ENCODE peak calls at places on chromosomes 4 and X, in nine cellular contexts. N, V, F, U, J, C, I, O and L are unnamed samples.

GRCh38 chr4:68176500-68176899 is 46.8 kb upstream of the TMPRSS11F start:
- DNase-seq in N (no peak), V (no peak), F (no peak), U (no peak), J (no peak), C (no peak), I (no peak), O (no peak), L (no peak)

GRCh38 chr4:88953400-88953799 is 103.6 kb downstream of the FAM13A start:
- DNase-seq in N (peak), V (no peak), F (no peak), U (no peak), J (no peak), C (no peak), I (no peak), O (no peak), L (no peak)

GRCh38 chr4:165879581-165879980 is 6.5 kb downstream of the TLL1 start:
- DNase-seq in N (no peak), V (no peak), F (no peak), U (no peak), J (no peak), C (no peak), I (no peak), O (no peak), L (no peak)

GRCh38 chr4:141459020-141459419 is 177.4 kb upstream of the IL15 start:
- DNase-seq in N (no peak), V (no peak), F (no peak), U (no peak), J (no peak), C (no peak), I (no peak), O (no peak), L (no peak)

GRCh38 chr4:19592391-19592790 is 659.3 kb upstream of the SLIT2 start:
- DNase-seq in N (no peak), V (no peak), F (no peak), U (no peak), J (no peak), C (no peak), I (no peak), O (no peak), L (no peak)

GRCh38 chr4:5544762-5545161 is 163.6 kb downstream of the EVC2 start:
- DNase-seq in N (no peak), V (no peak), F (no peak), U (no peak), J (no peak), C (no peak), I (no peak), O (no peak), L (no peak)

GRCh38 chrX:74382613-74383012 is 38.7 kb upstream of the SLC16A2 start:
- DNase-seq in N (peak), V (peak), F (peak), U (peak), J (peak), C (peak), I (peak), O (peak), L (peak)

GRCh38 chr4:147428583-147428982 is 52.3 kb upstream of the EDNRA start:
- DNase-seq in N (no peak), V (no peak), F (no peak), U (no peak), J (no peak), C (no peak), I (no peak), O (no peak), L (no peak)

GRCh38 chrX:71623714-71624113 is 5.4 kb upstream of the CXCR3 start:
- DNase-seq in N (no peak), V (no peak), F (peak), U (no peak), J (no peak), C (no peak), I (no peak), O (no peak), L (no peak)

GRCh38 chr4:8035371-8035780 is 95.7 kb upstream of the AFAP1 start:
- DNase-seq in N (peak), V (no peak), F (no peak), U (no peak), J (no peak), C (no peak), I (peak), O (no peak), L (no peak)

GRCh38 chrX:102658551-102658950 is 7.3 kb downstream of the GPRASP1 start:
- DNase-seq in N (no peak), V (no peak), F (no peak), U (no peak), J (no peak), C (no peak), I (no peak), O (no peak), L (no peak)

GRCh38 chrX:153824348-153824747 is 6.0 kb downstream of the PDZD4 start:
- DNase-seq in N (no peak), V (no peak), F (no peak), U (no peak), J (no peak), C (no peak), I (no peak), O (no peak), L (no peak)

GRCh38 chrX:39609941-39610340 is 487.8 kb downstream of the BCOR start:
- DNase-seq in N (no peak), V (no peak), F (no peak), U (no peak), J (no peak), C (no peak), I (no peak), O (no peak), L (no peak)

GRCh38 chrX:10519761-10520160 is 100.6 kb downstream of the MID1 start:
- DNase-seq in N (peak), V (no peak), F (no peak), U (no peak), J (no peak), C (no peak), I (no peak), O (no peak), L (no peak)

GRCh38 chr4:147773261-147774184 is 41.6 kb downstream of the ARHGAP10 start:
- DNase-seq in N (peak), V (no peak), F (no peak), U (no peak), J (no peak), C (no peak), I (peak), O (no peak), L (no peak)

GRCh38 chr4:142353149-142353738 is 492.9 kb downstream of the INPP4B start:
- DNase-seq in N (peak), V (no peak), F (no peak), U (peak), J (no peak), C (peak), I (peak), O (peak), L (no peak)

GRCh38 chrX:30735839-30736238 is 82.6 kb downstream of the GK start:
- DNase-seq in N (peak), V (peak), F (peak), U (peak), J (peak), C (peak), I (peak), O (no peak), L (peak)

GRCh38 chrX:43655961-43656494 is at the start of gene MAOA:
- DNase-seq in N (no peak), V (no peak), F (peak), U (peak), J (peak), C (peak), I (peak), O (peak), L (no peak)

GRCh38 chr4:113292371-113293042 is 243.1 kb downstream of the ANK2 start:
- DNase-seq in N (peak), V (no peak), F (no peak), U (peak), J (no peak), C (peak), I (no peak), O (no peak), L (peak)

GRCh38 chrX:152428089-152428488 is 23.0 kb downstream of the GABRA3 start:
- DNase-seq in N (no peak), V (no peak), F (no peak), U (no peak), J (no peak), C (no peak), I (no peak), O (no peak), L (no peak)

GRCh38 chr4:57109530-57109846 is 697 bp downstream of the IGFBP7 start:
- DNase-seq in N (peak), V (peak), F (no peak), U (no peak), J (no peak), C (no peak), I (no peak), O (no peak), L (no peak)

GRCh38 chrX:44343412-44343942 is at the start of gene EFHC2:
- DNase-seq in N (peak), V (peak), F (peak), U (peak), J (peak), C (peak), I (peak), O (no peak), L (no peak)

GRCh38 chrX:16589211-16589610 is 60.7 kb upstream of the S100G start:
- DNase-seq in N (peak), V (no peak), F (no peak), U (no peak), J (no peak), C (no peak), I (peak), O (no peak), L (no peak)

GRCh38 chr4:165502919-165503907 is 124.4 kb downstream of the CPE start:
- DNase-seq in N (peak), V (no peak), F (no peak), U (no peak), J (no peak), C (no peak), I (peak), O (no peak), L (no peak)

GRCh38 chr4:94641702-94642560 is 115.8 kb upstream of the BMPR1B start:
- DNase-seq in N (peak), V (no peak), F (no peak), U (no peak), J (no peak), C (no peak), I (peak), O (no peak), L (no peak)

GRCh38 chr4:73704314-73705055 is 35.9 kb upstream of the CXCL8 start:
- DNase-seq in N (peak), V (no peak), F (no peak), U (peak), J (no peak), C (peak), I (peak), O (no peak), L (no peak)

GRCh38 chrX:149993989-149994388 is 55.7 kb upstream of the EOLA2 start:
- DNase-seq in N (no peak), V (no peak), F (no peak), U (no peak), J (no peak), C (no peak), I (no peak), O (no peak), L (no peak)